ENCODE peak calls at places on chromosomes 7 and 10, in five cellular contexts. H is upper lobe of left lung, J is AG09309, M is ovary, V is H1. B is an unnamed sample.

GRCh38 chr7:114889646-114890285 is 32.1 kb upstream of the MDFIC start:
- DNase-seq in V (no peak), M (no peak), H (no peak), J (peak; percentile 97), B (no peak)

GRCh38 chr7:91420606-91421390 is 156.6 kb downstream of the FZD1 start:
- DNase-seq in J (no peak), V (no peak), M (no peak), H (no peak), B (no peak)

GRCh38 chr10:129942019-129942277 is 22.1 kb downstream of the EBF3 start:
- DNase-seq in V (no peak), M (no peak), J (no peak), H (no peak), B (no peak)

GRCh38 chr7:28685660-28686417 is 272.3 kb downstream of the TRIL start:
- DNase-seq in H (peak; percentile 94), J (peak; percentile 96), V (peak; percentile 77), M (peak; percentile 92), B (peak; percentile 96)

GRCh38 chr10:46523119-46523880 is 33.2 kb downstream of the GPRIN2 start:
- DNase-seq in M (peak; percentile 15), J (no peak), H (peak; percentile 76), V (no peak), B (peak; percentile 83)

GRCh38 chr7:112290065-112290464 is 83.6 kb downstream of the ZNF277 start:
- DNase-seq in M (no peak), J (no peak), V (no peak), H (no peak), B (no peak)

GRCh38 chr10:9160275-9160674 is 1105.8 kb downstream of the GATA3 start:
- DNase-seq in V (no peak), H (no peak), M (no peak), J (no peak), B (no peak)

GRCh38 chr10:19974138-19974537 is 157.9 kb downstream of the PLXDC2 start:
- DNase-seq in M (no peak), J (no peak), V (no peak), H (no peak), B (no peak)

GRCh38 chr7:6375346-6376101 is 72.2 kb downstream of the DAGLB start:
- DNase-seq in M (no peak), J (no peak), H (no peak), V (no peak), B (no peak)

GRCh38 chr10:43203491-43204393 is 63.1 kb downstream of the RASGEF1A start:
- DNase-seq in J (no peak), H (peak; percentile 43), M (peak; percentile 25), V (no peak), B (peak; percentile 78)

GRCh38 chr7:4904346-4904745 is 20.8 kb upstream of the RADIL start:
- DNase-seq in J (no peak), M (no peak), V (no peak), H (no peak), B (no peak)

GRCh38 chr10:19656420-19657042 is 159.7 kb upstream of the PLXDC2 start:
- DNase-seq in H (no peak), J (no peak), V (no peak), M (no peak), B (no peak)

GRCh38 chr7:26292768-26293560 is 1.3 kb downstream of the SNX10 start:
- DNase-seq in V (no peak), H (peak; percentile 53), J (no peak), M (no peak), B (no peak)

GRCh38 chr10:31619410-31620095 is 300.5 kb downstream of the ZEB1 start:
- DNase-seq in H (no peak), J (no peak), V (no peak), M (no peak), B (no peak)

GRCh38 chr10:408223-408622 is 273.0 kb downstream of the ZMYND11 start:
- DNase-seq in M (no peak), V (no peak), H (no peak), J (peak; percentile 76), B (no peak)

GRCh38 chr10:16843252-16843870 is 26.1 kb upstream of the RSU1 start:
- DNase-seq in V (no peak), M (no peak), J (peak; percentile 76), H (no peak), B (no peak)

GRCh38 chr10:131738396-131738735 is 162.4 kb upstream of the PPP2R2D start:
- DNase-seq in J (no peak), V (no peak), M (no peak), H (no peak), B (no peak)

GRCh38 chr7:5396542-5396941 is 27.1 kb downstream of the TNRC18 start:
- DNase-seq in J (no peak), M (no peak), V (no peak), H (peak; percentile 83), B (no peak)

GRCh38 chr10:24209421-24209770 is 458 bp downstream of the KIAA1217 start:
- DNase-seq in M (no peak), H (no peak), J (no peak), V (no peak), B (no peak)

GRCh38 chr7:44477063-44477830 is 13.2 kb downstream of the NUDCD3 start:
- DNase-seq in V (peak; percentile 65), H (peak; percentile 60), J (peak; percentile 55), M (peak; percentile 12), B (no peak)

GRCh38 chr10:124152781-124153600 is 59.6 kb upstream of the CHST15 start:
- DNase-seq in J (peak; percentile 48), M (peak; percentile 36), H (peak; percentile 81), V (peak; percentile 41), B (no peak)

GRCh38 chr10:36534471-36535002 is 590.9 kb upstream of the ANKRD30A start:
- DNase-seq in M (no peak), V (no peak), J (peak; percentile 81), H (no peak), B (no peak)

GRCh38 chr10:69470463-69471163 is 19.3 kb downstream of the TSPAN15 start:
- DNase-seq in J (no peak), V (no peak), M (no peak), H (no peak), B (no peak)

GRCh38 chr10:111479966-111480365 is 403.1 kb downstream of the ADRA2A start:
- DNase-seq in M (no peak), J (no peak), V (no peak), H (no peak), B (no peak)

DNA sequence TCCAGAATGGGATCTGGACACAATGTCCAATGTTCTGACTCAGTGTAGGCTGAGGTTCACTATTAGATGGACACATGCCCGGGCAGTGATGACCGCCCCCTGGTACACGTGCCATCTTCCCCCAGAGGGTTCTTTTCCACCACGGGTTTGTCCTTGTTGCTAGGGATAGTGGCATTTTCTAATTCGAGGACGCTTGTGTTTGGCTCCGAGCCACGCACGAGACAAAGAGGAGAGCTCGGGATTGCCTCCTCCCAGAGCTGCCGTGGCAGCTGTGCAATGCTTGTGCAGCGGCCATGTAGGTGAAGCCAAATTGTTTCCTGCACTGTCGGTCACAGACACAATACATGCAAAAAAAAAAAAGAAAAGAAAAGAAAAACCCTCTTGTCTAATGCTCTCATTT is 207.5 kb downstream of the PAXIP1 start:
- DNase-seq in V (no peak), J (no peak), M (no peak), H (no peak), B (no peak)
- TF ChIP-seq CTCF in V (no peak), J (no peak), M (no peak), H (no peak), B (no peak)

GRCh38 chr7:145082366-145083240 is 246.8 kb upstream of the TPK1 start:
- DNase-seq in J (no peak), H (no peak), M (no peak), V (no peak), B (no peak)
- TF ChIP-seq CTCF in J (no peak), H (no peak), M (no peak), V (no peak), B (no peak)

GRCh38 chr10:75079436-75080083 is 31.9 kb upstream of the SAMD8 start:
- DNase-seq in M (no peak), V (no peak), H (no peak), J (no peak), B (no peak)
- TF ChIP-seq CTCF in M (no peak), V (no peak), H (no peak), J (no peak), B (no peak)

GRCh38 chr10:128295003-128295402 is 168.8 kb upstream of the MKI67 start:
- DNase-seq in H (no peak), J (no peak), M (no peak), V (no peak), B (no peak)
- TF ChIP-seq CTCF in H (no peak), J (no peak), M (no peak), V (peak; percentile 63), B (no peak)

DNA sequence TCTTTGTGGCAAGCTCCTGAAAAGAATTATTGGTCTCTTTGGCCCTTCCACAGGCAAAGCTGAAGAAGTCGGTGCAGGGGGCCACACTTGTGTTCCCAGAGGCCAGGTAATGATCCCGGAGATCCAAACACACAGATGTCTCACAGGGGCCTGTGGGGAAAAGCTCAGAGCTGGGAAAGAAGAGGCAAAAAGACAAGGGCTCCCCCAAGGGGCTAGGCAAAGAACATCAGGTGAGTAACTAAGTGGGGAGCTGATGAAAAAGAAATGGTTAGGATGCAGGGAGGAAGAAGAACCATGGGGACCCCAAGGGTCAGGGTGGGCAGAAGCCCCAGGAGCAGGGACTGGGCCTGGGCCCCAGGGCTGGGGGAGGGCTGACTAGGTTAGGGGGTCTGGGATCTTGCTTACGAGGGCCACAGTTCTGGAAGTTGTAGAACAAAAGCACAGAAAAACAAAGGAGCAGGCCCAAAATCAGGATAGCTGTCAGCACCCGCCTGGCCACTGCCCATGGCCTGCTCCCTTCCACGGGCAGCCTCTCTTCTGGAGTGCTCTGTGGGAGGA is 1.1 kb downstream of the KEL start:
- DNase-seq in M (no peak), V (no peak), H (no peak), J (no peak), B (no peak)
- TF ChIP-seq CTCF in M (no peak), V (no peak), H (no peak), J (no peak), B (no peak)

GRCh38 chr7:86814980-86815379 is 171.3 kb downstream of the GRM3 start:
- DNase-seq in J (no peak), H (no peak), V (peak; percentile 9), M (no peak), B (no peak)
- TF ChIP-seq CTCF in J (no peak), H (no peak), V (no peak), M (no peak), B (no peak)

GRCh38 chr7:67738-68395 is 124.5 kb upstream of the FAM20C start:
- DNase-seq in M (no peak), V (no peak), J (no peak), H (no peak), B (peak; percentile 55)
- TF ChIP-seq CTCF in M (no peak), V (no peak), J (no peak), H (no peak), B (no peak)

GRCh38 chr7:45574521-45575500 is 643 bp downstream of the ADCY1 start:
- DNase-seq in V (no peak), H (no peak), M (no peak), J (no peak), B (peak; percentile 79)
- TF ChIP-seq CTCF in V (no peak), H (no peak), M (no peak), J (peak; percentile 11), B (no peak)

B was measured in suprapubic skin.